ENCODE peak calls at places on chromosomes 13 and 19, in nine cellular contexts. K is fibroblast of pulmonary artery; J is OCI-LY7; F is fibroblast of lung; I is cardiac muscle cell; W is NCI-H1417; L is mucosa of gallbladder; D is stimulated activated CD8-positive, alpha-beta memory T cell treated with anti-CD3 and anti-CD28 coated beads, Interleukin-15, amount 100 ng/mL, for 4 hours; V is NCI-H345. X is an unnamed sample.

GRCh38 chr19:41699231-41699967 is 9.0 kb upstream of the CEACAM5 start:
- DNase-seq in K (no peak), J (no peak), L (no peak), I (no peak), D (no peak), F (no peak), V (no peak), W (peak; percentile 8), X (no peak)

GRCh38 chr19:8332976-8333770 is 9.9 kb downstream of the KANK3 start:
- DNase-seq in I (no peak), F (no peak), K (no peak), D (no peak), V (no peak), W (no peak), J (no peak), L (no peak), X (no peak)

GRCh38 chr19:51016798-51017683 is 2.5 kb downstream of the KLK10 start:
- DNase-seq in D (peak; percentile 5), I (peak; percentile 47), W (no peak), V (no peak), L (peak; percentile 69), K (peak; percentile 57), F (no peak), J (peak; percentile 20), X (no peak)

GRCh38 chr19:34676697-34677385 is at the start of gene SCGB2B2:
- DNase-seq in K (no peak), F (no peak), L (no peak), J (peak; percentile 77), D (peak; percentile 65), W (peak; percentile 97), V (peak; percentile 99), I (no peak), X (no peak)

GRCh38 chr19:50377051-50377441 is 789 bp downstream of the NR1H2 start:
- DNase-seq in J (peak; percentile 82), V (peak; percentile 64), F (no peak), L (no peak), W (peak; percentile 65), I (no peak), K (peak; percentile 19), D (no peak), X (no peak)

GRCh38 chr13:33817513-33817842 is 471 bp upstream of the RFC3 start:
- DNase-seq in W (no peak), L (no peak), K (no peak), F (peak; percentile 2), V (no peak), D (no peak), J (no peak), I (peak; percentile 8), X (no peak)

GRCh38 chr13:64540468-64540867 is 2689.7 kb downstream of the PCDH9 start:
- DNase-seq in V (no peak), K (peak; percentile 16), W (no peak), I (no peak), L (no peak), D (no peak), F (no peak), J (no peak), X (no peak)

GRCh38 chr19:3501780-3502179 is 1.3 kb upstream of the DOHH start:
- DNase-seq in F (no peak), I (no peak), D (no peak), K (no peak), V (no peak), W (no peak), J (no peak), L (no peak), X (no peak)

GRCh38 chr13:102757006-102757405 is 16.6 kb downstream of the TEX30 start:
- DNase-seq in K (no peak), J (no peak), I (no peak), F (no peak), D (no peak), W (no peak), L (no peak), V (no peak), X (no peak)

GRCh38 chr13:114077121-114077937 is 55.1 kb downstream of the RASA3 start:
- DNase-seq in L (no peak), I (no peak), F (no peak), K (no peak), V (no peak), W (no peak), J (no peak), D (no peak), X (no peak)

GRCh38 chr13:110293037-110293436 is 13.9 kb downstream of the COL4A1 start:
- DNase-seq in K (no peak), L (no peak), V (no peak), F (no peak), W (no peak), J (no peak), I (no peak), D (no peak), X (no peak)

GRCh38 chr13:40469581-40470282 is 196.7 kb downstream of the FOXO1 start:
- DNase-seq in L (no peak), F (peak; percentile 56), K (peak; percentile 76), D (no peak), W (no peak), V (no peak), J (no peak), I (peak; percentile 76), X (no peak)

X was measured in central memory CD8-positive, alpha-beta T cell.